ENCODE peak calls at places on chromosome 14, in four cellular contexts. One of them, this sample, is unnamed.

GRCh38 chr14:69531135-69531534 is 43.5 kb downstream of the CCDC177 start:
- DNase-seq in K562: no peak
- DNase-seq in GM12878: no peak
- DNase-seq in HepG2: no peak
- DNase-seq in this sample: no peak

GRCh38 chr14:68249534-68250517 is 430.2 kb downstream of the RAD51B start:
- DNase-seq in K562: no peak
- DNase-seq in GM12878: no peak
- DNase-seq in HepG2: no peak
- DNase-seq in this sample: no peak

GRCh38 chr14:89340200-89340667 is 76.8 kb downstream of the FOXN3 start:
- DNase-seq in K562: no peak
- DNase-seq in GM12878: no peak
- DNase-seq in HepG2: peak
- DNase-seq in this sample: no peak

GRCh38 chr14:89588840-89589296 is 171.8 kb upstream of the FOXN3 start:
- DNase-seq in K562: no peak
- DNase-seq in GM12878: no peak
- DNase-seq in HepG2: peak
- DNase-seq in this sample: no peak

GRCh38 chr14:69268223-69268622 is 8.3 kb downstream of the GALNT16 start:
- DNase-seq in K562: no peak
- DNase-seq in GM12878: no peak
- DNase-seq in HepG2: no peak
- DNase-seq in this sample: no peak

GRCh38 chr14:91311284-91311662 is 66.8 kb upstream of the GPR68 start:
- DNase-seq in K562: no peak
- DNase-seq in GM12878: no peak
- DNase-seq in HepG2: no peak
- DNase-seq in this sample: no peak

GRCh38 chr14:69049675-69050074 is 70.6 kb upstream of the ACTN1 start:
- DNase-seq in K562: no peak
- DNase-seq in GM12878: no peak
- DNase-seq in HepG2: peak
- DNase-seq in this sample: no peak

GRCh38 chr14:89537911-89538310 is 120.9 kb upstream of the FOXN3 start:
- DNase-seq in K562: no peak
- DNase-seq in GM12878: no peak
- DNase-seq in HepG2: no peak
- DNase-seq in this sample: no peak

GRCh38 chr14:80278293-80279037 is 67.2 kb upstream of the DIO2 start:
- DNase-seq in K562: no peak
- DNase-seq in GM12878: no peak
- DNase-seq in HepG2: no peak
- DNase-seq in this sample: no peak

GRCh38 chr14:57060276-57060956 is 208.3 kb downstream of the EXOC5 start:
- DNase-seq in K562: peak
- DNase-seq in GM12878: peak
- DNase-seq in HepG2: no peak
- DNase-seq in this sample: no peak

GRCh38 chr14:35416108-35416750 is 11.7 kb upstream of the NFKBIA start:
- DNase-seq in K562: no peak
- DNase-seq in GM12878: peak
- DNase-seq in HepG2: no peak
- DNase-seq in this sample: no peak

GRCh38 chr14:32329146-32329545 is at the start of gene AKAP6:
- DNase-seq in K562: no peak
- DNase-seq in GM12878: no peak
- DNase-seq in HepG2: no peak
- DNase-seq in this sample: no peak

GRCh38 chr14:100715803-100716202 is 10.9 kb upstream of the DLK1 start:
- DNase-seq in K562: no peak
- DNase-seq in GM12878: no peak
- DNase-seq in HepG2: no peak
- DNase-seq in this sample: no peak

GRCh38 chr14:29240046-29240445 is 473.5 kb downstream of the FOXG1 start:
- DNase-seq in K562: no peak
- DNase-seq in GM12878: no peak
- DNase-seq in HepG2: no peak
- DNase-seq in this sample: no peak

GRCh38 chr14:63039800-63040380 is 5.4 kb downstream of the KCNH5 start:
- DNase-seq in K562: peak
- DNase-seq in GM12878: no peak
- DNase-seq in HepG2: peak
- DNase-seq in this sample: no peak

GRCh38 chr14:78835909-78836308 is 665.7 kb downstream of the NRXN3 start:
- DNase-seq in K562: no peak
- DNase-seq in GM12878: no peak
- DNase-seq in HepG2: no peak
- DNase-seq in this sample: no peak

GRCh38 chr14:103385994-103386491 is 828 bp downstream of the MARK3 start:
- DNase-seq in K562: peak
- DNase-seq in GM12878: no peak
- DNase-seq in HepG2: no peak
- DNase-seq in this sample: peak

GRCh38 chr14:46596236-46596635 is 55.3 kb downstream of the RPL10L start:
- DNase-seq in K562: no peak
- DNase-seq in GM12878: no peak
- DNase-seq in HepG2: no peak
- DNase-seq in this sample: no peak

GRCh38 chr14:24331731-24332093 is 3.2 kb downstream of the ADCY4 start:
- DNase-seq in K562: no peak
- DNase-seq in GM12878: no peak
- DNase-seq in HepG2: no peak
- DNase-seq in this sample: peak

GRCh38 chr14:74737753-74738325 is 24.9 kb downstream of the FCF1 start:
- DNase-seq in K562: no peak
- DNase-seq in GM12878: no peak
- DNase-seq in HepG2: no peak
- DNase-seq in this sample: no peak

GRCh38 chr14:89578048-89578619 is 161.1 kb upstream of the FOXN3 start:
- DNase-seq in K562: no peak
- DNase-seq in GM12878: no peak
- DNase-seq in HepG2: no peak
- DNase-seq in this sample: no peak

GRCh38 chr14:77084991-77085390 is 13.1 kb upstream of the CIPC start:
- DNase-seq in K562: no peak
- DNase-seq in GM12878: no peak
- DNase-seq in HepG2: no peak
- DNase-seq in this sample: no peak

GRCh38 chr14:104955396-104955770 is 22.8 kb downstream of the AHNAK2 start:
- DNase-seq in K562: no peak
- DNase-seq in GM12878: no peak
- DNase-seq in HepG2: no peak
- DNase-seq in this sample: no peak

GRCh38 chr14:92491782-92492181 is 21.8 kb upstream of the RIN3 start:
- DNase-seq in K562: no peak
- DNase-seq in GM12878: no peak
- DNase-seq in HepG2: no peak
- DNase-seq in this sample: no peak

GRCh38 chr14:105925615-105926414 is 399.4 kb downstream of the TMEM121 start:
- DNase-seq in K562: no peak
- DNase-seq in GM12878: no peak
- DNase-seq in HepG2: no peak
- DNase-seq in this sample: no peak

GRCh38 chr14:74686324-74686723 is 26.6 kb downstream of the AREL1 start:
- DNase-seq in K562: peak
- DNase-seq in GM12878: no peak
- DNase-seq in HepG2: no peak
- DNase-seq in this sample: no peak

GRCh38 chr14:23910081-23910875 is 43.3 kb upstream of the DHRS4 start:
- DNase-seq in K562: peak
- DNase-seq in GM12878: no peak
- DNase-seq in HepG2: peak
- DNase-seq in this sample: peak

GRCh38 chr14:102903889-102904512 is 18.5 kb upstream of the AMN start:
- DNase-seq in K562: no peak
- DNase-seq in GM12878: no peak
- DNase-seq in HepG2: no peak
- DNase-seq in this sample: no peak

GRCh38 chr14:89849931-89850330 is 104.6 kb downstream of the EFCAB11 start:
- DNase-seq in K562: no peak
- DNase-seq in GM12878: no peak
- DNase-seq in HepG2: no peak
- DNase-seq in this sample: no peak

DNA sequence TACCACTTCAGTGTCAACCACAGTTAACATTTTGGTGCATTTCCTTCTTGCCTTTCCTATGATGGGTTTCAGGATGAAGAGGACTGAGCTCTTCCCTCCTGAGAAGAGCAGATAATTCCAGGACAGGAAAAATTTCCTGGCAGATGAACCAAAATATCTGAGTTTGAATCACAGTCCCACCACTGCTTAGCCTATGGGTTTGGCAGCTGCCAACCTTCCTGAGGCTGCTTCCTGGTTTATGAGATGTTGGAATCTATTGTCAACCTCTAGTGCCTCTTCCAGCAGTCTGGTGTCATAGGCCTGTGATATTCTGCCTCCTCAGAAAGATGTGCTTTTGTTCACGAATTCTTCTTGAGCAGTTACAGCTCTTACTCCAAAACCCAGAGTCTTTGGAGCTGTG is 197.4 kb upstream of the FRMD6 start:
- DNase-seq in K562: no peak
- DNase-seq in GM12878: no peak
- DNase-seq in HepG2: no peak
- DNase-seq in this sample: no peak
- TF ChIP-seq CREM in K562: no peak
- TF ChIP-seq CREM in GM12878: no peak
- TF ChIP-seq CREM in HepG2: no peak
- TF ChIP-seq CREM in this sample: no peak

DNA sequence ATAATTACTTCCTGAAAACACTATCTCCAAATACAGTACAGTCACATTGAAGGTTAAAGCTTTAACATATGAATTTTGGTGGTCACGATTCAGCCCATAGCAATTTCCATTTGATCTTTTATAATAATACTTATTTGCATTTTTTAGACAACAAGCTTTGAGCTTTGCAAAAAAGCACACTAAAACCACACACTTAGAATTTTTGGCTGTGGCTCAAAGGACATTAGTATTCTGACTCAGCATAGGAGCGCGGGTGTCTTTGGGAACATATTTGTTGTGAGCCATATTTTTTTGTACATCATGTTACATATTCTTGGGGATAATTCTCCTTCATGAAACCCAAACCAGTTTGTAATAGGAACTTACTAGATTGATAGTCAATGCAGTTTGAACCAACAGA is 808.2 kb upstream of the FBXO33 start:
- DNase-seq in K562: no peak
- DNase-seq in GM12878: no peak
- DNase-seq in HepG2: no peak
- DNase-seq in this sample: no peak
- TF ChIP-seq CREM in K562: no peak
- TF ChIP-seq CREM in GM12878: no peak
- TF ChIP-seq CREM in HepG2: no peak
- TF ChIP-seq CREM in this sample: no peak

DNA sequence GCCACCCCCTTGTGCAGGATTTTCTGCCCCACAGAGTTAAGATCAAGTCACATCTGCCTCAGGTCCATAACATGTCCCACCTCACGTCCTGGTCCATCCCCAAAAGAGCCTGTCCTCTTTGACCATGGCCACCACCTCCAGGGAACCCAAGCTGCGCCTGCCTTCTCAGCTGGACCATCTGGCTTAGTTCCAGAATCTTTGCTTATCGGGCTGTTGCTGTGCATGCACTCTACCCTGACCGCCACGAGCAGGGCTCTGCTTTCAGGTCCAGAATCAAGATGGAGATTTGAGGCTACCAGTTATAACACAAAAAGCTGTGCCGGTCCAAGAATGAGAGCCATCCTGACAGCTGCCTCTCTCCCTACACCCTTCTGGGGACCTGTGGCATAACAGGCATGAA is 326.7 kb downstream of the DPF3 start:
- DNase-seq in K562: peak
- DNase-seq in GM12878: no peak
- DNase-seq in HepG2: no peak
- DNase-seq in this sample: no peak
- TF ChIP-seq CREM in K562: no peak
- TF ChIP-seq CREM in GM12878: no peak
- TF ChIP-seq CREM in HepG2: no peak
- TF ChIP-seq CREM in this sample: no peak

GRCh38 chr14:52472728-52473127 is 79.6 kb downstream of the TXNDC16 start:
- DNase-seq in K562: no peak
- DNase-seq in GM12878: no peak
- DNase-seq in HepG2: no peak
- DNase-seq in this sample: no peak

GRCh38 chr14:52467515-52468266 is 84.6 kb downstream of the TXNDC16 start:
- DNase-seq in K562: no peak
- DNase-seq in GM12878: no peak
- DNase-seq in HepG2: no peak
- DNase-seq in this sample: no peak

GRCh38 chr14:52473557-52473956 is 78.7 kb downstream of the TXNDC16 start:
- DNase-seq in K562: peak
- DNase-seq in GM12878: no peak
- DNase-seq in HepG2: peak
- DNase-seq in this sample: no peak
- TF ChIP-seq CREM in K562: no peak
- TF ChIP-seq CREM in GM12878: no peak
- TF ChIP-seq CREM in HepG2: no peak
- TF ChIP-seq CREM in this sample: no peak

GRCh38 chr14:33792387-33793368 is 158.2 kb downstream of the EGLN3 start:
- DNase-seq in K562: peak
- DNase-seq in GM12878: peak
- DNase-seq in HepG2: peak
- DNase-seq in this sample: peak
- TF ChIP-seq CREM in K562: peak
- TF ChIP-seq CREM in GM12878: no peak
- TF ChIP-seq CREM in HepG2: peak
- TF ChIP-seq CREM in this sample: no peak

GRCh38 chr14:99346470-99347080 is 74.6 kb upstream of the BCL11B start:
- DNase-seq in K562: no peak
- DNase-seq in GM12878: no peak
- DNase-seq in HepG2: peak
- DNase-seq in this sample: no peak

GRCh38 chr14:99344051-99344450 is 72.1 kb upstream of the BCL11B start:
- DNase-seq in K562: no peak
- DNase-seq in GM12878: no peak
- DNase-seq in HepG2: no peak
- DNase-seq in this sample: no peak

GRCh38 chr14:99342906-99343305 is 70.9 kb upstream of the BCL11B start:
- DNase-seq in K562: no peak
- DNase-seq in GM12878: no peak
- DNase-seq in HepG2: no peak
- DNase-seq in this sample: no peak

GRCh38 chr14:99347561-99347960 is 75.6 kb upstream of the BCL11B start:
- DNase-seq in K562: no peak
- DNase-seq in GM12878: no peak
- DNase-seq in HepG2: no peak
- DNase-seq in this sample: no peak

DNA sequence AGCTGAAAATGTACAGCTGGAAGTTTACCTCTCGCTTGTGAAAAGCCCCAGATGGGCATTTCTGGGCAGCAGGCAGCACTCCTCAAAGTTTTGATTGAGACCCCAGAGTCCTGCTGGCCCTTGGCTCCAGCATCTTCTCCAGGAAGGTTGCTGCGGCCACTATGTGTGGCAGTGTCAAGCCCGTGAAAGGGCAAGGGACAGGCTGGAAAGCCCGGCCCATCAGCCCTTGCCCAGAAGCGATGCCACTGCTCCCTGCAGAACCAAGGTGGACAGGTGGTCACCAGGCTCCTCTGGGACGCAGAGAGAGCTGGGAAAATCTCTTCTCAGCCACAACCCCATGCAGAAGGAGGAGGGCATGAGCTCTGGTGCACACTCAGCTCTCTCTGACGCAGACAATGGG is 73.5 kb upstream of the BCL11B start:
- DNase-seq in K562: no peak
- DNase-seq in GM12878: no peak
- DNase-seq in HepG2: no peak
- DNase-seq in this sample: no peak
- TF ChIP-seq CREM in K562: no peak
- TF ChIP-seq CREM in GM12878: no peak
- TF ChIP-seq CREM in HepG2: no peak
- TF ChIP-seq CREM in this sample: no peak